ENCODE peak calls at places on chromosomes 1 and 21, in ten cellular contexts. R is foreskin fibroblast; N is BE2C; D is CD8-positive, alpha-beta T cell; W is brain microvascular endothelial cell; J is cardiac fibroblast; F is HFF-Myc; L is body of pancreas; Z is epithelial cell of proximal tubule; U is choroid plexus epithelial cell. P is an unnamed sample.
A peak's percentile ranks its signal among the peaks of the same experiment; 100 is the strongest.

GRCh38 chr1:18883636-18884418 is 18.5 kb downstream of the ALDH4A1 start:
- DNase-seq in J (peak; percentile 75), U (peak; percentile 81), Z (no peak), L (peak; percentile 81), R (peak; percentile 59), W (peak; percentile 63), N (peak; percentile 73), F (peak; percentile 35), D (peak; percentile 82), P (peak; percentile 27)

GRCh38 chr1:89760496-89760895 is 60.3 kb upstream of the LRRC8D start:
- DNase-seq in N (no peak), Z (no peak), D (no peak), W (no peak), R (no peak), U (no peak), F (no peak), L (no peak), J (no peak), P (no peak)

GRCh38 chr1:113415256-113416189 is 25.2 kb downstream of the MAGI3 start:
- DNase-seq in R (no peak), N (no peak), J (peak; percentile 11), D (no peak), W (no peak), L (no peak), Z (no peak), F (no peak), U (no peak), P (no peak)

GRCh38 chr21:19461481-19462205 is 1058.1 kb upstream of the TMPRSS15 start:
- DNase-seq in J (no peak), D (no peak), N (no peak), L (no peak), R (no peak), W (no peak), Z (no peak), U (peak; percentile 84), F (no peak), P (no peak)

GRCh38 chr1:199287632-199288031 is 648.8 kb downstream of the PTPRC start:
- DNase-seq in W (peak; percentile 19), U (peak; percentile 38), L (no peak), R (peak; percentile 28), N (no peak), F (no peak), Z (no peak), J (peak; percentile 34), D (no peak), P (no peak)

GRCh38 chr1:18429654-18430053 is 51.1 kb upstream of the KLHDC7A start:
- DNase-seq in U (no peak), L (no peak), W (no peak), F (no peak), R (no peak), D (no peak), J (no peak), Z (no peak), N (no peak), P (no peak)

GRCh38 chr21:38766987-38767722 is 38.6 kb upstream of the ETS2 start:
- DNase-seq in Z (no peak), W (no peak), R (no peak), L (peak; percentile 32), J (no peak), F (no peak), D (peak; percentile 83), U (no peak), N (no peak), P (no peak)

GRCh38 chr1:21865609-21865942 is 53.5 kb downstream of the LDLRAD2 start:
- DNase-seq in W (no peak), L (no peak), R (no peak), F (no peak), U (no peak), N (no peak), Z (no peak), J (no peak), D (no peak), P (no peak)

GRCh38 chr1:1250828-1251284 is 4.3 kb upstream of the C1QTNF12 start:
- DNase-seq in N (peak; percentile 10), Z (no peak), U (peak; percentile 16), L (no peak), W (no peak), F (peak; percentile 22), R (no peak), J (no peak), D (peak; percentile 83), P (no peak)

GRCh38 chr1:179818743-179819173 is 58.8 kb downstream of the TOR1AIP2 start:
- DNase-seq in U (no peak), W (no peak), N (no peak), J (peak; percentile 49), D (no peak), F (no peak), L (no peak), Z (no peak), R (no peak), P (no peak)

GRCh38 chr1:229871078-229871676 is 195.9 kb upstream of the GALNT2 start:
- DNase-seq in N (no peak), W (no peak), L (no peak), F (no peak), U (no peak), D (no peak), Z (no peak), R (no peak), J (no peak), P (no peak)

GRCh38 chr1:8017495-8018310 is 8.4 kb downstream of the ERRFI1 start:
- DNase-seq in L (no peak), F (no peak), J (peak; percentile 54), D (no peak), W (no peak), Z (no peak), R (no peak), U (peak; percentile 61), N (peak; percentile 11), P (peak; percentile 49)

GRCh38 chr1:6580588-6581270 is 935 bp downstream of the ZBTB48 start:
- DNase-seq in D (peak; percentile 48), Z (no peak), N (no peak), J (peak; percentile 19), F (no peak), U (no peak), L (peak; percentile 55), R (no peak), W (no peak), P (no peak)

GRCh38 chr1:57112148-57112547 is 146.3 kb upstream of the C8B start:
- DNase-seq in Z (no peak), R (no peak), D (no peak), J (no peak), N (no peak), W (no peak), U (no peak), F (no peak), L (no peak), P (no peak)

GRCh38 chr1:26726784-26727183 is 31.0 kb downstream of the ARID1A start:
- DNase-seq in W (no peak), D (no peak), N (no peak), U (no peak), F (no peak), J (no peak), Z (no peak), L (no peak), R (no peak), P (no peak)

GRCh38 chr1:41274827-41275519 is 32.9 kb upstream of the SCMH1 start:
- DNase-seq in L (no peak), F (no peak), W (no peak), J (no peak), R (peak; percentile 9), D (no peak), Z (no peak), U (no peak), N (no peak), P (peak; percentile 8)

DNA sequence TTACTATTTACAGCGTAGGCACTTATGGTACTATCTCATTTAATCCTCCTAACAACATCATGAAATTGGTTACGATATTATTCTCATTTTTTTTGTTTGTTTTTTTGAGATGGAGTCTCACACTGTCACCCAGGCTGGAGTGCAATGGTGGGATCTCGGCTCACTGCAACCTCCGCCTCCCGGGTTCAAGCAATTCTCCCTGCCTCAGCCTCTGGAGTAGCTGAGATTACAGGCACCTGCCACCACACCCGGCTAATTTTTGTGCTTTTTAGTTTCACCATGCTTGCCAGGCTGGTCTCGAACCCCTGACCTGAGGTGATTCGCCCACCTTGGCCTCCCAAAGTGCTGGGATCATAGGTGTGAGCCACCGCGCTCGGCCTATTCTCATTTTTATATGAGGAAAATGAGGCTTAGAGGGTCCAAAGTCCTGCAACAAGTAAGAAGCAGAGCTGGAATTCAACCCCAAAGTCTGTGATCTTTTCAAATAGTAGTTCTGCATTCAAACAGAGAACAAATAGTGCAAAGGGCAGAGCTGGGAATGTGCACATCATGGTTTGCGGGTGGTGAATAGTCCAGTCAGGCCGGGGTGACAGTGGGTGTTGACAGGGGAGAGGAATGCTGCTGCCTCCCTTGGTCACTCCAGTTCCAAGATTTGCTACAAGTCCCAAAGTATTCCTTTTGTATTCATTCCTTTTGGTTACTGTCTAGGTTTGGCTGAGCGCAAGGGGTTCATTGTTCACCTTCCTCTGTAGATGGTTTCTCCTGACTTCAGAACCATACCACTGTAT is 4.6 kb downstream of the PRUNE1 start:
- DNase-seq in U (peak; percentile 88), J (peak; percentile 45), W (peak; percentile 39), Z (no peak), L (no peak), R (no peak), F (no peak), N (no peak), D (no peak), P (no peak)
- H3K4me3 ChIP-seq in U (no peak overlapping the region), J (no peak overlapping the region), W (no peak overlapping the region), Z (no peak overlapping the region), L (no peak overlapping the region), R (no peak overlapping the region), F (no peak overlapping the region), N (no peak overlapping the region), D (no peak overlapping the region), P (no peak overlapping the region)

DNA sequence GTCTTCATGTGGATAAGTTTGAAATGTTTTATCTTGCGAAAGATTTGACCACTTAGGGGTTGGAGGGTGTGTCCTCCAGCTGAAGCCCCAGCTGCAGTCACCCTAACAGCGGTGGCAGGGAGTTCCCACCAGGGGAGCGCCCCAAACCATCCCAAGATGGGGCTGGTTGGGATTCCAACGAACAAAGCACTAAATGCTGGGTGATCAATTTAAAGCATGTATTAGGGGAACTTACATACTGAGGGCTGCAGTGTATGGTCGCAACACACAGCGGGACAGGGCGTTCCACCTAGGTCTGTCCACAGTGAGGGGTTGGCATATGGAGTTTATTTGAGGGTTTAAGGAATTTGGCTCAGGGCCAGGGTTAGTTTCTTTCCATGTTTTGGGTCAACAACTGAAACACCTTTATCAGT is 26.3 kb downstream of the SLC37A1 start:
- DNase-seq in R (no peak), L (no peak), U (no peak), F (no peak), J (no peak), D (no peak), W (no peak), N (no peak), Z (no peak), P (no peak)
- TF ChIP-seq CTCF in R (no peak), L (no peak), U (peak; percentile 24), F (no peak), J (no peak), D (no peak), W (peak; percentile 34), N (peak; percentile 38), Z (peak; percentile 28), P (peak; percentile 12)

GRCh38 chr1:186915555-186915954 is 86.8 kb downstream of the PLA2G4A start:
- DNase-seq in L (no peak), N (no peak), Z (no peak), U (peak; percentile 34), F (no peak), R (no peak), W (no peak), J (peak; percentile 44), D (no peak), P (no peak)
- H3K4me3 ChIP-seq in L (no peak overlapping the region), N (no peak overlapping the region), Z (no peak overlapping the region), U (no peak overlapping the region), F (no peak overlapping the region), R (no peak overlapping the region), W (no peak overlapping the region), J (no peak overlapping the region), D (no peak overlapping the region), P (no peak overlapping the region)

GRCh38 chr1:15000030-15000429 is 153.5 kb upstream of the TMEM51 start:
- DNase-seq in N (no peak), F (no peak), R (no peak), U (no peak), D (no peak), Z (no peak), J (no peak), L (no peak), W (no peak), P (no peak)
- TF ChIP-seq CTCF in N (no peak), F (no peak), R (no peak), U (peak; percentile 21), D (no peak), Z (peak; percentile 1), J (no peak), L (no peak), W (peak; percentile 20), P (no peak)